ENCODE peak calls at places on chromosomes 1 and 21, in four cellular contexts. I, N, X and E are unnamed samples.

GRCh38 chr1:156510709-156511108 is 10.1 kb upstream of the MEF2D start:
- DNase-seq in I (peak; percentile 92), N (no peak), X (peak; percentile 83), E (no peak)

GRCh38 chr1:218496561-218496960 is 151.4 kb downstream of the TGFB2 start:
- DNase-seq in I (peak; percentile 36), N (no peak), X (peak; percentile 100), E (peak; percentile 98)

GRCh38 chr1:214570442-214570841 is 19.0 kb upstream of the PTPN14 start:
- DNase-seq in I (no peak), N (no peak), X (peak; percentile 72), E (no peak)

GRCh38 chr21:33984021-33984481 is 68.4 kb upstream of the ATP5PO start:
- DNase-seq in I (no peak), N (no peak), X (no peak), E (no peak)

GRCh38 chr1:1894354-1895049 is 3.6 kb upstream of the GNB1 start:
- DNase-seq in I (no peak), N (no peak), X (no peak), E (no peak)

GRCh38 chr1:94925561-94926364 is 1.1 kb downstream of the CNN3 start:
- DNase-seq in I (no peak), N (peak; percentile 6), X (peak; percentile 89), E (no peak)

GRCh38 chr1:62530516-62531154 is 66.7 kb upstream of the ANGPTL3 start:
- DNase-seq in I (no peak), N (no peak), X (peak; percentile 32), E (no peak)

GRCh38 chr1:27001570-27002360 is 8.3 kb downstream of the TRNP1 start:
- DNase-seq in I (no peak), N (no peak), X (no peak), E (no peak)

GRCh38 chr1:248576219-248576980 is 1.8 kb upstream of the OR2T34 start:
- DNase-seq in I (no peak), N (no peak), X (no peak), E (no peak)

GRCh38 chr1:224259986-224260385 is 70.0 kb downstream of the NVL start:
- DNase-seq in I (no peak), N (no peak), X (peak; percentile 60), E (no peak)

GRCh38 chr1:53362851-53363642 is 35.2 kb upstream of the LRP8 start:
- DNase-seq in I (no peak), N (no peak), X (no peak), E (no peak)

GRCh38 chr1:156618853-156619581 is at the start of gene HAPLN2:
- DNase-seq in I (no peak), N (no peak), X (no peak), E (no peak)

DNA sequence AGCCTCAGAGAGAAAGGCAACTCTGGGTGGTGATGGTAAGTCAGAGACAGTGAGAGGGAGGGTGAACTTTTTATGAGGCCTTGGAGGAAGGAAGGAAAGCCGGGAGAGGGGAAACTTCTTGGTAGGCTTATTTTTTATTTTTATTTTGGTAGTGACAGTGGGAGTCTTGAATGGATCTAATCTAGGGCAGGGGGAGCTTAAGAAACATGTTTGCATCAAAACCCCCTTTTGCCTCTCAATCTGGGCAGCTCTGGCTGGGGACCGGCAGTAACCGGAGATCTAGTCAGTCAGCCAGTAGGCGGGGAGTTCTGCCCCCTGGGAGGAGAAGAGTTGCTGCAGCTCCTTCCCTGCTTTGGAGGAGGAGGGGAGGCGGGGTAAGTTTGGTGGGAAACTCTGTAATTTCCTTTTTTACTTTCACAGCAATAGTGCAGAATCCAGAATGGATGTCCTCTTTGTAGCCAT is at the start of gene C1orf54:
- DNase-seq in I (no peak), N (no peak), X (peak; percentile 73), E (no peak)
- TF ChIP-seq CTCF in I (peak; percentile 11), N (no peak), X (peak; percentile 31), E (no peak)

DNA sequence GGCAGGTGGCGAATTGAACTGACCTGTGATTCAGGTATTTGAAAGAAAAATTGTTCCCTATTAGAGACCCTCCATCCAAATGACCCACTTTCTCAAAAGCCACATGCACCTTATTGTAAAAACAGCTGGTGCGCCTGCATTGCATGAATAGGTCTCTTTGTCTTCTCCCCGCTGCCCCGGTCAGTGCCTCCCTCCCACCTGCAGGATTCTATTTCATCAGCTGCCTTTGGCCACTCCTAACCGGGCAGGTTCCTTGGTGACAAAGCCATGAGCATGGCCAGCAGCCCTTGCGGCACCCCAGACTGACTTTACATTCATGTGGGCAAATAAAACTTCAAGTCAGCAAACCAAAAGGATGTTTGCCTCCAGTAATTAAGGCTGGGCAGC is 6.4 kb downstream of the TMPRSS3 start:
- DNase-seq in I (no peak), N (no peak), X (no peak), E (no peak)
- H3K4me3 ChIP-seq in I (no peak overlapping the region), N (no peak overlapping the region), X (no peak overlapping the region), E (peak overlapping the region; percentile 28)

GRCh38 chr1:171983584-171983983 is 142.3 kb downstream of the DNM3 start:
- DNase-seq in I (no peak), N (no peak), X (peak; percentile 57), E (no peak)
- TF ChIP-seq CTCF in I (no peak), N (no peak), X (peak; percentile 54), E (peak; percentile 68)

GRCh38 chr1:203405703-203406430 is 54.9 kb upstream of the FMOD start:
- DNase-seq in I (no peak), N (no peak), X (no peak), E (no peak)

GRCh38 chr1:203403586-203403985 is 52.7 kb upstream of the FMOD start:
- DNase-seq in I (no peak), N (no peak), X (no peak), E (no peak)

GRCh38 chr1:203401151-203401550 is 50.2 kb upstream of the FMOD start:
- DNase-seq in I (no peak), N (no peak), X (no peak), E (no peak)

GRCh38 chr1:203404546-203404945 is 53.6 kb upstream of the FMOD start:
- DNase-seq in I (no peak), N (no peak), X (no peak), E (no peak)

DNA sequence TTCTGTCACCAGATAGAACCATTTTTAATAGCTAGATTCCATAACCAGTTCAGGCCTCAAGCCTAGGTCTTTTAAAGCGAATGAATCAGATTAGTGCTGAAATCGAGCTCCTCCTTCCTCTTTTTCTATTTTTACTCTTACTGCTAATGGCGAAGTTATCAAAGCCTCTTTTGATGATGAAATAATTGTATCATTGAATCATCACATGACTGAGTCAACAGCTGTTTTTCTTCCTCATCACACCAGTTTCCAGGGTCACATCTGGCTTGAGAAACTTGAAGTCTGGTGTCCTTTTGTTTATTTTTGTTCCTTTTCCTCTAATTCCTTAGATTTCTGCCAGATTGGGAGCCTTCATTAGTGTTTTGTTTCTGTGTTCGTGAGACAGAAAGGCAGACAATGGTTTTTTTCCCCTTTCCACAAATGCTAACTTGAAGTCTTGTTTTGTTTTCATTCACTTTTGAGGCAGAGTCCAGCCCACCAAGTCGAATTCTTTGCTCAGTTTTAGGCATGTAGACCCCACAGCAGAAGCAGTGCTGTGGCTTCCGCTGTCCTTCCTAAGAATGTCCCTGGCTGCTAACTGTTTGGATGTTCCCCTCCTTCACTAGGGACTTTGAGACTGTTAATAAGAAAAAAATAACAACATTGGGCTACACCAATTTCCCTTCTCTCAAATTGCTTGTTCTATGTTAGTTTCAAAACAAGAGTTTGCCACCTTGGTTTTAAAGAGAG is 51.9 kb upstream of the FMOD start:
- DNase-seq in I (no peak), N (no peak), X (peak; percentile 91), E (no peak)
- H3K4me3 ChIP-seq in I (no peak overlapping the region), N (no peak overlapping the region), X (no peak overlapping the region), E (no peak overlapping the region)

DNA sequence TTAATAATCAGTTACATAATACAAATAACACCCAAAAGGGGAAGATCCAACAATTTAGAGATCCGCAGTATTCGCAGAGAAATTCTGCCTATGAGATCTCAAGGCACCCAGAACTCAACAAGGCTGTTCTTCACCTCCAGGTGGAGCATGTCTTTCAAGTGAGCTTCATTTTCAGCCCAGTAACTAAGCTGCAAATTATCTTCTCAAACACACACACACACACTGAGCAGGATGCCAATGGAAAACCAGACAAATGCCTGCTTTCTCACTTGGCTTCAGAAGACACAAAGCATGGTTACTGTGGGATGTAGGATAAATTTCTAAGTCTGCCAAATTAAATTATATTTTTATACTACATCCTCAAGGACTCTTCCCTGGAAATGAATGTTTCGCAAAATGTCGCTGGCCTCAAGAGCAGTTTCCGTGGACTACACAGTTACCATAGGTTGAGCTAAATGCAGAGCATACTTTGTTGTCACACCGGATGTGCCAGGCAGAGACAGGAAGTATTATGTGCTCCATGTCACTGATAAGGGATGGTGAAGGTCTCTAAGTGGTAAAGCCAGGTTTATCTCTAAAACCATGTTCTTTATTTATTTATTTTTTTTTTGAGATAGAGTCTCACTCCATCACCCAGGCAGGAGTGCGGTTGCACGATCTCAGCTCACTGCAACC is 30.3 kb downstream of the UBR4 start:
- DNase-seq in I (no peak), N (peak; percentile 17), X (peak; percentile 47), E (no peak)
- TF ChIP-seq CTCF in I (no peak), N (peak; percentile 36), X (peak; percentile 22), E (peak; percentile 47)

DNA sequence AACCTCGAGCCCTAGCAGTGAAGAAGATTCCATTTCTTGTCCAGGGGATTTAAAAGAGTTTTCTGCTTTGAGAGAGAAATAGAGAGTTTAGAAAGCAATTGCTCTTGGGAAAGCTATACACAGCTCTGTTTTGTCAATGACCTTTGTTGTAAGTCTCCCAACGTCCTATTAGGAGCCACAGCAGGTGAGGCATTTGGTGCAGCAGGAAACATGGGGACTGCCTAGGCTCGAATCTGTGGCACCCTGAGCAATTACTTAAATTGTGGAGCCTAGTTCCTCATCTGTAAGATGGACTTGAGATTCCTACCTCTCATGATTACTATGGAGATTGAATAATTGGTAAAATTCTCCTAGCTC is 8.2 kb downstream of the DCLRE1B start:
- DNase-seq in I (no peak), N (no peak), X (no peak), E (no peak)
- H3K4me3 ChIP-seq in I (no peak overlapping the region), N (no peak overlapping the region), X (no peak overlapping the region), E (no peak overlapping the region)

DNA sequence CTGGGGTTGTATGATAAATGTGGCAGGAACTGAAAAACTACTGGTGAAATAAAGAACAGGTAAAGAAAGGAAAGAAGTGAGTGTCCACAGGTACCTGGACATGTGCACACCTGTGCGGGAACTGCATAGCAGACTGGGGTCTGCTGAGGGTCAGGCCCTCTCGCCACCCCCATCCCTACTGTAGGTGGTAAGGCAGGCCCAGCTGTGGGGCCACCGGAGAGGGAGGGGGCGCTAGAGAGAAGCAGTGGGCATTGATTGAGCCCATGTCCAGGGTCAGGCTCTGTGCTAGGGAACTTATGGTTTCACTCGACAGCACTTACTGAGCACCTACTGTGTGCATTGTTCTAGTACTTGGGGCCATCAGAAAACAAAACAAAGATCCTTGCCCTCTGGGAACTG is 400.5 kb downstream of the MATN1 start:
- DNase-seq in I (no peak), N (no peak), X (no peak), E (no peak)
- TF ChIP-seq CTCF in I (no peak), N (no peak), X (no peak), E (peak; percentile 21)